ENCODE peak calls at places on chromosomes 5 and 9, in ten cellular contexts. One of them, this sample, is unnamed.

GRCh38 chr9:93254806-93255519 is 71.0 kb downstream of the WNK2 start:
- DNase-seq in brain microvascular endothelial cell: no peak
- DNase-seq in NCI-H748 treated with DMSO at 0.1 percent for 48 hours: no peak
- DNase-seq in activated naive CD8-positive, alpha-beta T cell treated with anti-CD3 and anti-CD28 coated beads for 36 hours: no peak
- DNase-seq in SW 1271: no peak
- DNase-seq in adrenal gland: no peak
- DNase-seq in fibroblast of lung: no peak
- DNase-seq in neural crest cell: no peak
- DNase-seq in HEK293T: no peak
- DNase-seq in RWPE1: no peak
- DNase-seq in this sample: no peak

GRCh38 chr9:79581794-79582193 is 10.0 kb downstream of the TLE4 start:
- DNase-seq in brain microvascular endothelial cell: peak
- DNase-seq in NCI-H748 treated with DMSO at 0.1 percent for 48 hours: no peak
- DNase-seq in activated naive CD8-positive, alpha-beta T cell treated with anti-CD3 and anti-CD28 coated beads for 36 hours: peak
- DNase-seq in SW 1271: peak
- DNase-seq in adrenal gland: no peak
- DNase-seq in fibroblast of lung: peak
- DNase-seq in neural crest cell: no peak
- DNase-seq in HEK293T: no peak
- DNase-seq in RWPE1: no peak
- DNase-seq in this sample: peak

GRCh38 chr5:87137280-87137679 is 130.4 kb upstream of the RASA1 start:
- DNase-seq in brain microvascular endothelial cell: no peak
- DNase-seq in NCI-H748 treated with DMSO at 0.1 percent for 48 hours: no peak
- DNase-seq in activated naive CD8-positive, alpha-beta T cell treated with anti-CD3 and anti-CD28 coated beads for 36 hours: no peak
- DNase-seq in SW 1271: no peak
- DNase-seq in adrenal gland: no peak
- DNase-seq in fibroblast of lung: no peak
- DNase-seq in neural crest cell: no peak
- DNase-seq in HEK293T: no peak
- DNase-seq in RWPE1: no peak
- DNase-seq in this sample: no peak

GRCh38 chr5:142863856-142864255 is 93.7 kb downstream of the ARHGAP26 start:
- DNase-seq in brain microvascular endothelial cell: no peak
- DNase-seq in NCI-H748 treated with DMSO at 0.1 percent for 48 hours: no peak
- DNase-seq in activated naive CD8-positive, alpha-beta T cell treated with anti-CD3 and anti-CD28 coated beads for 36 hours: no peak
- DNase-seq in SW 1271: no peak
- DNase-seq in adrenal gland: no peak
- DNase-seq in fibroblast of lung: no peak
- DNase-seq in neural crest cell: no peak
- DNase-seq in HEK293T: no peak
- DNase-seq in RWPE1: no peak
- DNase-seq in this sample: no peak

GRCh38 chr5:149779071-149779470 is 49.0 kb downstream of the PPARGC1B start:
- DNase-seq in brain microvascular endothelial cell: no peak
- DNase-seq in NCI-H748 treated with DMSO at 0.1 percent for 48 hours: no peak
- DNase-seq in activated naive CD8-positive, alpha-beta T cell treated with anti-CD3 and anti-CD28 coated beads for 36 hours: no peak
- DNase-seq in SW 1271: no peak
- DNase-seq in adrenal gland: no peak
- DNase-seq in fibroblast of lung: no peak
- DNase-seq in neural crest cell: no peak
- DNase-seq in HEK293T: no peak
- DNase-seq in RWPE1: no peak
- DNase-seq in this sample: no peak

GRCh38 chr5:118968406-118968911 is 19.9 kb downstream of the DTWD2 start:
- DNase-seq in brain microvascular endothelial cell: no peak
- DNase-seq in NCI-H748 treated with DMSO at 0.1 percent for 48 hours: no peak
- DNase-seq in activated naive CD8-positive, alpha-beta T cell treated with anti-CD3 and anti-CD28 coated beads for 36 hours: no peak
- DNase-seq in SW 1271: no peak
- DNase-seq in adrenal gland: no peak
- DNase-seq in fibroblast of lung: no peak
- DNase-seq in neural crest cell: no peak
- DNase-seq in HEK293T: no peak
- DNase-seq in RWPE1: no peak
- DNase-seq in this sample: no peak

GRCh38 chr5:158832096-158832495 is 267.6 kb downstream of the EBF1 start:
- DNase-seq in brain microvascular endothelial cell: no peak
- DNase-seq in NCI-H748 treated with DMSO at 0.1 percent for 48 hours: peak
- DNase-seq in activated naive CD8-positive, alpha-beta T cell treated with anti-CD3 and anti-CD28 coated beads for 36 hours: no peak
- DNase-seq in SW 1271: no peak
- DNase-seq in adrenal gland: no peak
- DNase-seq in fibroblast of lung: peak
- DNase-seq in neural crest cell: no peak
- DNase-seq in HEK293T: no peak
- DNase-seq in RWPE1: no peak
- DNase-seq in this sample: no peak

GRCh38 chr9:88092699-88093359 is 45.4 kb downstream of the SPATA31C2 start:
- DNase-seq in brain microvascular endothelial cell: no peak
- DNase-seq in NCI-H748 treated with DMSO at 0.1 percent for 48 hours: no peak
- DNase-seq in activated naive CD8-positive, alpha-beta T cell treated with anti-CD3 and anti-CD28 coated beads for 36 hours: no peak
- DNase-seq in SW 1271: no peak
- DNase-seq in adrenal gland: no peak
- DNase-seq in fibroblast of lung: peak
- DNase-seq in neural crest cell: no peak
- DNase-seq in HEK293T: no peak
- DNase-seq in RWPE1: no peak
- DNase-seq in this sample: peak

GRCh38 chr5:149847611-149848010 is 97.0 kb downstream of the PDE6A start:
- DNase-seq in brain microvascular endothelial cell: no peak
- DNase-seq in NCI-H748 treated with DMSO at 0.1 percent for 48 hours: no peak
- DNase-seq in activated naive CD8-positive, alpha-beta T cell treated with anti-CD3 and anti-CD28 coated beads for 36 hours: no peak
- DNase-seq in SW 1271: no peak
- DNase-seq in adrenal gland: no peak
- DNase-seq in fibroblast of lung: no peak
- DNase-seq in neural crest cell: no peak
- DNase-seq in HEK293T: no peak
- DNase-seq in RWPE1: no peak
- DNase-seq in this sample: no peak

GRCh38 chr9:126491256-126491879 is 122.4 kb upstream of the LMX1B start:
- DNase-seq in brain microvascular endothelial cell: peak
- DNase-seq in NCI-H748 treated with DMSO at 0.1 percent for 48 hours: peak
- DNase-seq in activated naive CD8-positive, alpha-beta T cell treated with anti-CD3 and anti-CD28 coated beads for 36 hours: peak
- DNase-seq in SW 1271: peak
- DNase-seq in adrenal gland: peak
- DNase-seq in fibroblast of lung: peak
- DNase-seq in neural crest cell: peak
- DNase-seq in HEK293T: peak
- DNase-seq in RWPE1: peak
- DNase-seq in this sample: peak

GRCh38 chr9:109181284-109181683 is 14.2 kb upstream of the FRRS1L start:
- DNase-seq in brain microvascular endothelial cell: no peak
- DNase-seq in NCI-H748 treated with DMSO at 0.1 percent for 48 hours: no peak
- DNase-seq in activated naive CD8-positive, alpha-beta T cell treated with anti-CD3 and anti-CD28 coated beads for 36 hours: peak
- DNase-seq in SW 1271: no peak
- DNase-seq in adrenal gland: no peak
- DNase-seq in fibroblast of lung: no peak
- DNase-seq in neural crest cell: no peak
- DNase-seq in HEK293T: no peak
- DNase-seq in RWPE1: no peak
- DNase-seq in this sample: no peak

GRCh38 chr5:152622628-152623027 is 217.5 kb upstream of the NMUR2 start:
- DNase-seq in brain microvascular endothelial cell: no peak
- DNase-seq in NCI-H748 treated with DMSO at 0.1 percent for 48 hours: no peak
- DNase-seq in activated naive CD8-positive, alpha-beta T cell treated with anti-CD3 and anti-CD28 coated beads for 36 hours: no peak
- DNase-seq in SW 1271: no peak
- DNase-seq in adrenal gland: no peak
- DNase-seq in fibroblast of lung: no peak
- DNase-seq in neural crest cell: no peak
- DNase-seq in HEK293T: no peak
- DNase-seq in RWPE1: no peak
- DNase-seq in this sample: no peak

GRCh38 chr5:55569513-55569865 is 34.7 kb upstream of the PLPP1 start:
- DNase-seq in brain microvascular endothelial cell: no peak
- DNase-seq in NCI-H748 treated with DMSO at 0.1 percent for 48 hours: no peak
- DNase-seq in activated naive CD8-positive, alpha-beta T cell treated with anti-CD3 and anti-CD28 coated beads for 36 hours: no peak
- DNase-seq in SW 1271: no peak
- DNase-seq in adrenal gland: no peak
- DNase-seq in fibroblast of lung: no peak
- DNase-seq in neural crest cell: no peak
- DNase-seq in HEK293T: no peak
- DNase-seq in RWPE1: no peak
- DNase-seq in this sample: no peak

GRCh38 chr5:118834710-118835109 is 153.6 kb downstream of the DTWD2 start:
- DNase-seq in brain microvascular endothelial cell: no peak
- DNase-seq in NCI-H748 treated with DMSO at 0.1 percent for 48 hours: no peak
- DNase-seq in activated naive CD8-positive, alpha-beta T cell treated with anti-CD3 and anti-CD28 coated beads for 36 hours: no peak
- DNase-seq in SW 1271: no peak
- DNase-seq in adrenal gland: no peak
- DNase-seq in fibroblast of lung: no peak
- DNase-seq in neural crest cell: no peak
- DNase-seq in HEK293T: no peak
- DNase-seq in RWPE1: no peak
- DNase-seq in this sample: no peak

GRCh38 chr9:6024035-6024554 is 8.7 kb upstream of the RANBP6 start:
- DNase-seq in brain microvascular endothelial cell: no peak
- DNase-seq in NCI-H748 treated with DMSO at 0.1 percent for 48 hours: peak
- DNase-seq in activated naive CD8-positive, alpha-beta T cell treated with anti-CD3 and anti-CD28 coated beads for 36 hours: peak
- DNase-seq in SW 1271: peak
- DNase-seq in adrenal gland: no peak
- DNase-seq in fibroblast of lung: peak
- DNase-seq in neural crest cell: no peak
- DNase-seq in HEK293T: peak
- DNase-seq in RWPE1: no peak
- DNase-seq in this sample: peak

GRCh38 chr9:122265265-122265900 is 701 bp downstream of the MRRF start:
- DNase-seq in brain microvascular endothelial cell: no peak
- DNase-seq in NCI-H748 treated with DMSO at 0.1 percent for 48 hours: no peak
- DNase-seq in activated naive CD8-positive, alpha-beta T cell treated with anti-CD3 and anti-CD28 coated beads for 36 hours: peak
- DNase-seq in SW 1271: peak
- DNase-seq in adrenal gland: peak
- DNase-seq in fibroblast of lung: peak
- DNase-seq in neural crest cell: no peak
- DNase-seq in HEK293T: peak
- DNase-seq in RWPE1: no peak
- DNase-seq in this sample: peak

GRCh38 chr9:33795819-33796218 is 458 bp downstream of the PRSS3 start:
- DNase-seq in brain microvascular endothelial cell: no peak
- DNase-seq in NCI-H748 treated with DMSO at 0.1 percent for 48 hours: no peak
- DNase-seq in activated naive CD8-positive, alpha-beta T cell treated with anti-CD3 and anti-CD28 coated beads for 36 hours: no peak
- DNase-seq in SW 1271: no peak
- DNase-seq in adrenal gland: no peak
- DNase-seq in fibroblast of lung: no peak
- DNase-seq in neural crest cell: no peak
- DNase-seq in HEK293T: no peak
- DNase-seq in RWPE1: no peak
- DNase-seq in this sample: no peak

GRCh38 chr9:82783045-82783444 is 279.9 kb downstream of the RASEF start:
- DNase-seq in brain microvascular endothelial cell: no peak
- DNase-seq in NCI-H748 treated with DMSO at 0.1 percent for 48 hours: no peak
- DNase-seq in activated naive CD8-positive, alpha-beta T cell treated with anti-CD3 and anti-CD28 coated beads for 36 hours: no peak
- DNase-seq in SW 1271: no peak
- DNase-seq in adrenal gland: no peak
- DNase-seq in fibroblast of lung: no peak
- DNase-seq in neural crest cell: no peak
- DNase-seq in HEK293T: no peak
- DNase-seq in RWPE1: no peak
- DNase-seq in this sample: no peak

GRCh38 chr5:78747703-78748359 is 99.3 kb upstream of the LHFPL2 start:
- DNase-seq in brain microvascular endothelial cell: peak
- DNase-seq in NCI-H748 treated with DMSO at 0.1 percent for 48 hours: no peak
- DNase-seq in activated naive CD8-positive, alpha-beta T cell treated with anti-CD3 and anti-CD28 coated beads for 36 hours: no peak
- DNase-seq in SW 1271: no peak
- DNase-seq in adrenal gland: no peak
- DNase-seq in fibroblast of lung: peak
- DNase-seq in neural crest cell: no peak
- DNase-seq in HEK293T: no peak
- DNase-seq in RWPE1: no peak
- DNase-seq in this sample: peak

GRCh38 chr5:107915413-107915812 is 244.7 kb upstream of the EFNA5 start:
- DNase-seq in brain microvascular endothelial cell: no peak
- DNase-seq in NCI-H748 treated with DMSO at 0.1 percent for 48 hours: no peak
- DNase-seq in activated naive CD8-positive, alpha-beta T cell treated with anti-CD3 and anti-CD28 coated beads for 36 hours: no peak
- DNase-seq in SW 1271: no peak
- DNase-seq in adrenal gland: no peak
- DNase-seq in fibroblast of lung: peak
- DNase-seq in neural crest cell: no peak
- DNase-seq in HEK293T: no peak
- DNase-seq in RWPE1: no peak
- DNase-seq in this sample: no peak

GRCh38 chr9:134597957-134598883 is 43.4 kb upstream of the COL5A1 start:
- DNase-seq in brain microvascular endothelial cell: no peak
- DNase-seq in NCI-H748 treated with DMSO at 0.1 percent for 48 hours: no peak
- DNase-seq in activated naive CD8-positive, alpha-beta T cell treated with anti-CD3 and anti-CD28 coated beads for 36 hours: no peak
- DNase-seq in SW 1271: no peak
- DNase-seq in adrenal gland: no peak
- DNase-seq in fibroblast of lung: no peak
- DNase-seq in neural crest cell: no peak
- DNase-seq in HEK293T: peak
- DNase-seq in RWPE1: no peak
- DNase-seq in this sample: no peak

GRCh38 chr5:143014017-143014651 is 244.0 kb downstream of the ARHGAP26 start:
- DNase-seq in brain microvascular endothelial cell: no peak
- DNase-seq in NCI-H748 treated with DMSO at 0.1 percent for 48 hours: peak
- DNase-seq in activated naive CD8-positive, alpha-beta T cell treated with anti-CD3 and anti-CD28 coated beads for 36 hours: peak
- DNase-seq in SW 1271: peak
- DNase-seq in adrenal gland: no peak
- DNase-seq in fibroblast of lung: no peak
- DNase-seq in neural crest cell: peak
- DNase-seq in HEK293T: peak
- DNase-seq in RWPE1: no peak
- DNase-seq in this sample: peak

GRCh38 chr9:112601646-112602045 is 115.0 kb downstream of the KIAA1958 start:
- DNase-seq in brain microvascular endothelial cell: no peak
- DNase-seq in NCI-H748 treated with DMSO at 0.1 percent for 48 hours: no peak
- DNase-seq in activated naive CD8-positive, alpha-beta T cell treated with anti-CD3 and anti-CD28 coated beads for 36 hours: no peak
- DNase-seq in SW 1271: no peak
- DNase-seq in adrenal gland: no peak
- DNase-seq in fibroblast of lung: peak
- DNase-seq in neural crest cell: no peak
- DNase-seq in HEK293T: no peak
- DNase-seq in RWPE1: peak
- DNase-seq in this sample: peak

GRCh38 chr9:111483419-111483861 is 743 bp downstream of the ECPAS start:
- DNase-seq in brain microvascular endothelial cell: no peak
- DNase-seq in NCI-H748 treated with DMSO at 0.1 percent for 48 hours: no peak
- DNase-seq in activated naive CD8-positive, alpha-beta T cell treated with anti-CD3 and anti-CD28 coated beads for 36 hours: no peak
- DNase-seq in SW 1271: peak
- DNase-seq in adrenal gland: no peak
- DNase-seq in fibroblast of lung: no peak
- DNase-seq in neural crest cell: no peak
- DNase-seq in HEK293T: peak
- DNase-seq in RWPE1: peak
- DNase-seq in this sample: no peak

GRCh38 chr5:69238760-69239251 is 4.1 kb downstream of the CDK7 start:
- DNase-seq in brain microvascular endothelial cell: peak
- DNase-seq in NCI-H748 treated with DMSO at 0.1 percent for 48 hours: no peak
- DNase-seq in activated naive CD8-positive, alpha-beta T cell treated with anti-CD3 and anti-CD28 coated beads for 36 hours: no peak
- DNase-seq in SW 1271: peak
- DNase-seq in adrenal gland: no peak
- DNase-seq in fibroblast of lung: peak
- DNase-seq in neural crest cell: no peak
- DNase-seq in HEK293T: no peak
- DNase-seq in RWPE1: peak
- DNase-seq in this sample: peak

GRCh38 chr5:81212211-81212687 is 20.9 kb upstream of the CKMT2 start:
- DNase-seq in brain microvascular endothelial cell: no peak
- DNase-seq in NCI-H748 treated with DMSO at 0.1 percent for 48 hours: peak
- DNase-seq in activated naive CD8-positive, alpha-beta T cell treated with anti-CD3 and anti-CD28 coated beads for 36 hours: no peak
- DNase-seq in SW 1271: no peak
- DNase-seq in adrenal gland: no peak
- DNase-seq in fibroblast of lung: no peak
- DNase-seq in neural crest cell: no peak
- DNase-seq in HEK293T: no peak
- DNase-seq in RWPE1: no peak
- DNase-seq in this sample: no peak

GRCh38 chr9:87749335-87750035 is 23.6 kb downstream of the CTSL start:
- DNase-seq in brain microvascular endothelial cell: no peak
- DNase-seq in NCI-H748 treated with DMSO at 0.1 percent for 48 hours: no peak
- DNase-seq in activated naive CD8-positive, alpha-beta T cell treated with anti-CD3 and anti-CD28 coated beads for 36 hours: no peak
- DNase-seq in SW 1271: no peak
- DNase-seq in adrenal gland: no peak
- DNase-seq in fibroblast of lung: no peak
- DNase-seq in neural crest cell: no peak
- DNase-seq in HEK293T: no peak
- DNase-seq in RWPE1: no peak
- DNase-seq in this sample: no peak

GRCh38 chr5:123795688-123796087 is 283.7 kb downstream of the CSNK1G3 start:
- DNase-seq in brain microvascular endothelial cell: no peak
- DNase-seq in NCI-H748 treated with DMSO at 0.1 percent for 48 hours: no peak
- DNase-seq in activated naive CD8-positive, alpha-beta T cell treated with anti-CD3 and anti-CD28 coated beads for 36 hours: no peak
- DNase-seq in SW 1271: no peak
- DNase-seq in adrenal gland: no peak
- DNase-seq in fibroblast of lung: peak
- DNase-seq in neural crest cell: no peak
- DNase-seq in HEK293T: no peak
- DNase-seq in RWPE1: no peak
- DNase-seq in this sample: no peak